ENCODE peak calls at places on chromosomes 6 and 20, in five cellular contexts. X, G, I, A and F are unnamed samples.

GRCh38 chr20:62069741-62070216 is 4.1 kb upstream of the TAF4 start:
- DNase-seq in I (no peak), X (no peak), G (no peak), A (peak; percentile 38), F (no peak)

GRCh38 chr20:60749804-60750602 is 502.1 kb upstream of the CDH4 start:
- DNase-seq in G (peak; percentile 76), X (peak; percentile 34), I (no peak), A (no peak), F (no peak)

GRCh38 chr6:42452171-42453026 is 673 bp upstream of the TRERF1 start:
- DNase-seq in I (peak; percentile 80), X (no peak), A (peak; percentile 88), G (peak; percentile 87), F (no peak)

GRCh38 chr6:153958860-153959259 is 80.2 kb upstream of the OPRM1 start:
- DNase-seq in X (no peak), I (no peak), A (no peak), G (peak; percentile 31), F (no peak)

GRCh38 chr6:155117266-155117665 is 122.2 kb downstream of the TIAM2 start:
- DNase-seq in I (no peak), G (no peak), X (no peak), A (peak; percentile 63), F (peak; percentile 90)

GRCh38 chr20:13111249-13111911 is 102.6 kb downstream of the SPTLC3 start:
- DNase-seq in G (no peak), A (no peak), X (no peak), I (no peak), F (no peak)

GRCh38 chr6:137216875-137217553 is 2.2 kb downstream of the IFNGR1 start:
- DNase-seq in I (no peak), X (no peak), G (no peak), A (no peak), F (no peak)

GRCh38 chr20:2700913-2701620 is 8.5 kb downstream of the EBF4 start:
- DNase-seq in A (no peak), I (no peak), X (no peak), G (no peak), F (no peak)

GRCh38 chr20:51014797-51015722 is 7.8 kb downstream of the KCNG1 start:
- DNase-seq in X (no peak), A (peak; percentile 68), I (peak; percentile 70), G (peak; percentile 81), F (peak; percentile 29)

GRCh38 chr6:155241966-155242365 is 21.8 kb upstream of the CLDN20 start:
- DNase-seq in G (no peak), A (no peak), X (no peak), I (no peak), F (no peak)

GRCh38 chr20:4688342-4688741 is 33.4 kb upstream of the PRND start:
- DNase-seq in I (no peak), X (no peak), G (no peak), A (no peak), F (no peak)

GRCh38 chr6:22656696-22657340 is 87.5 kb downstream of the HDGFL1 start:
- DNase-seq in G (no peak), A (no peak), I (no peak), X (no peak), F (no peak)

GRCh38 chr6:134178230-134179044 is 126.0 kb upstream of the SLC2A12 start:
- DNase-seq in X (peak; percentile 75), G (peak; percentile 92), A (peak; percentile 95), I (peak; percentile 82), F (peak; percentile 93)

GRCh38 chr6:6515691-6516607 is 72.6 kb upstream of the LY86 start:
- DNase-seq in A (no peak), G (no peak), X (no peak), I (no peak), F (no peak)

GRCh38 chr6:113908801-113909200 is 51.7 kb downstream of the MARCKS start:
- DNase-seq in A (no peak), G (no peak), X (no peak), I (no peak), F (no peak)
- H2BK12ac ChIP-seq in A (no peak overlapping the region), G (no peak overlapping the region), X (no peak overlapping the region), I (no peak overlapping the region), F (no peak overlapping the region)

DNA sequence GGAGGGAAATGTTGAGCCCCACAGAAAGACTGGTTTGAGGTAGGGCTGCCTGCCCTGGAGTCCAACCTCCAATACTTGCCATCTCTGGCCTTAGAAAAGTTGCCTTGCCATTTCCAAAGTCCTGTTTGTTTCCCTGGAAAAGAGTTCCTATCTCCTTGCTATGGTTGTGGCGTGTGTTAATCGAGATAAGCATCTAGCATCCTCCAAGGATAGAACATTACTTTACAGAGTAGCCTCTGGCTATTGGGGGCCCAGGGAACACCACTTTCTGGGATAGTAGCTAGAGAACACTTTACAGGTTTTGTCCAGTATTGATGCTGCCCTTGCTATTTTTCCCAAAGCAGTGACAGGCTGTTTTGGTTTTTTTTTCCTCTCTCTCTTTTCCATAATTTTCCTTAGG is 57.4 kb upstream of the SASH1 start:
- DNase-seq in G (no peak), I (no peak), X (no peak), A (no peak), F (no peak)
- H2BK12ac ChIP-seq in G (no peak overlapping the region), I (no peak overlapping the region), X (no peak overlapping the region), A (no peak overlapping the region), F (no peak overlapping the region)

DNA sequence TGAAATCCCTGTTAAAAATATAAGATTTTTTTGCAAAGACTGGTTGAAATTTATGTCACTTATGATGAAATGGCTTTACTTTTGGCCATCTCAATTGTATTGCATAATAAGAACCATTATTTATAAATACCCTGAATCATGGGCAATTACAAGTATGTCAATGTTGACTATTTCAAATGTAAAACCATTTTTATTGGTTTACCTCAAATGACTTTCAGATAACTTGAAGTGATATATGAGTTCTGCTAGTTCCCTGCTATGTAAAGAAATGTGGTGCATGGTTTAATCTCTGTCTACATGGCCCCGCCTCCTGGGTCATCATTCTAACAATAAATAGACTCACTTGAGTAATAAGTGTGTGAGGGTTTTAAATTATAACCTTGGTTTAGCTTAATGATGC is 275.6 kb upstream of the PREP start:
- DNase-seq in A (peak; percentile 6), I (no peak), G (no peak), X (no peak), F (no peak)
- H2BK12ac ChIP-seq in A (no peak overlapping the region), I (no peak overlapping the region), G (no peak overlapping the region), X (no peak overlapping the region), F (no peak overlapping the region)

GRCh38 chr6:28565823-28566526 is 40.3 kb downstream of the GPX5 start:
- DNase-seq in X (no peak), G (no peak), A (no peak), I (no peak), F (no peak)

GRCh38 chr6:28566527-28567252 is 41.0 kb downstream of the GPX5 start:
- DNase-seq in I (no peak), A (no peak), G (no peak), X (no peak), F (no peak)

GRCh38 chr6:28567506-28567905 is 41.8 kb downstream of the GPX5 start:
- DNase-seq in G (no peak), I (no peak), A (no peak), X (no peak), F (no peak)

GRCh38 chr6:28569748-28570147 is 44.1 kb downstream of the GPX5 start:
- DNase-seq in I (no peak), A (no peak), G (no peak), X (no peak), F (no peak)

DNA sequence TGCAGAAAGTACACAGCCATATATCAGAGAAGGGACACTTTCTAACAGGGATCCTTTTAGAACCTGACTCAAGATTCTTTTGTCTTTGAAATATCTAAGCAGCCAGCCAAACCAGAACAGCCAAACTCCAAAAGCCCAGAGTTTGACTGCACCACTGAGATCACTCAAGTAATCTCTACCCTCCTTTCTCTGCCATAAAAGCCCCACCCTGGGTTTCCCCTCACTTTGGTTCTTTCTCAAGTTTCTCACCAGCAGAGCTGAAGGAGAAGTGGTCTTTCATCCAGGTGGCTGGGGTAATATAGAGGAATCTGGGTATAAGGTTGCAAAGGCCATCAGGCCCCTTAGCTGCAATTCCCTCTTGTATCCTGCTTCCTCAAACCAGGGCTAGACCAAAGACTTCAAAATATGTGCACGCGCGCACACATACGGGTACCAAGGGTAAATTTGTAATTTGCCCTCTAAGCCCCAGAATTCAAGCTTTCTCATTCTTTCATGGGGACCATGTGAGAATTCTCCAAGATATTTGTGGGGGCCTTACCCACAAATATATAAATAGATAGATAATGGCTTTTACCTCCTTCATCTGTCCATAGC is 42.9 kb downstream of the GPX5 start:
- DNase-seq in A (no peak), I (no peak), G (no peak), X (no peak), F (peak; percentile 23)
- H2BK12ac ChIP-seq in A (no peak overlapping the region), I (no peak overlapping the region), G (no peak overlapping the region), X (no peak overlapping the region), F (no peak overlapping the region)

GRCh38 chr6:170249817-170250216 is 41.1 kb downstream of the DLL1 start:
- DNase-seq in X (no peak), A (no peak), G (no peak), I (no peak), F (no peak)
- H2BK12ac ChIP-seq in X (no peak overlapping the region), A (no peak overlapping the region), G (no peak overlapping the region), I (peak overlapping the region; percentile 82), F (no peak overlapping the region)

GRCh38 chr20:46696791-46697279 is 7.6 kb upstream of the TP53RK start:
- DNase-seq in G (no peak), X (no peak), A (peak; percentile 25), I (no peak), F (no peak)

GRCh38 chr20:46699651-46700359 is 9.6 kb upstream of the SLC2A10 start:
- DNase-seq in X (no peak), G (no peak), I (no peak), A (peak; percentile 57), F (peak; percentile 58)

GRCh38 chr20:46700481-46700880 is 9.0 kb upstream of the SLC2A10 start:
- DNase-seq in G (no peak), A (no peak), X (no peak), I (no peak), F (peak; percentile 76)

GRCh38 chr20:46701057-46701456 is 8.4 kb upstream of the SLC2A10 start:
- DNase-seq in X (no peak), I (no peak), G (no peak), A (no peak), F (no peak)

GRCh38 chr20:46698788-46699187 is 9.5 kb upstream of the TP53RK start:
- DNase-seq in A (no peak), G (no peak), I (no peak), X (no peak), F (peak; percentile 36)
- H2BK12ac ChIP-seq in A (no peak overlapping the region), G (no peak overlapping the region), I (no peak overlapping the region), X (no peak overlapping the region), F (no peak overlapping the region)

GRCh38 chr20:1163105-1163504 is 21.7 kb downstream of the TMEM74B start:
- DNase-seq in X (no peak), A (no peak), I (no peak), G (no peak), F (no peak)
- H2BK12ac ChIP-seq in X (no peak overlapping the region), A (no peak overlapping the region), I (no peak overlapping the region), G (no peak overlapping the region), F (no peak overlapping the region)

DNA sequence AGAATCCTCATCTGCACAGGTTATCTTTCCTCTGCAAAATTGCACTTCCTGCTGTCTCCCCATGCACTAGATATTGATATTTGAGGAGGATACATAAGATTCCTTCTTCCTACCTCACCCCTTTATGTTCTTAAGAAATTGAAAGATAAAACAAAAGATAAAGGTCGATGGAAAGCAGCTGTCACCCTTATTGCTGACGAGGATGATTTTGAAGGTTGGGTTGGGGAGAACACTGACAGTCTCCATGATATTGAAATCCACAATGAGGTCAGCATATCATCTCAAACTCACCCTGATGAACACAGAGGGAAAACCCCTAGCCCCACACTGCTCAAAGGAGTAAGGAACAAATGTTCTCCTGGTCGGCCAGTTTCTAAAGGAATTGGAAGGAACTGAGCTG is 110.6 kb upstream of the FUT9 start:
- DNase-seq in X (no peak), G (no peak), A (no peak), I (no peak), F (no peak)
- H2BK12ac ChIP-seq in X (no peak overlapping the region), G (no peak overlapping the region), A (no peak overlapping the region), I (no peak overlapping the region), F (no peak overlapping the region)